ENCODE peak calls at places on chromosome 21, in seven cellular contexts. One of them, this sample, is unnamed.
A peak's percentile ranks its signal among the peaks of the same experiment; 100 is the strongest.

GRCh38 chr21:42097860-42098259 is 26.7 kb downstream of the UMODL1 start:
- DNase-seq in naive thymus-derived CD8-positive, alpha-beta T cell: no peak
- DNase-seq in CD8-positive, alpha-beta memory T cell: no peak
- DNase-seq in pancreas: no peak
- DNase-seq in thoracic aorta: peak; percentile 82
- DNase-seq in stimulated activated CD4-positive, alpha-beta T cell treated with anti-CD3 and anti-CD28 coated beads, Interleukin-4, amount 100 ng/mL, for 48 hours: no peak
- DNase-seq in retina: no peak
- DNase-seq in this sample: no peak

GRCh38 chr21:32256873-32257620 is 21.8 kb downstream of the MIS18A start:
- DNase-seq in stimulated activated CD4-positive, alpha-beta T cell treated with anti-CD3 and anti-CD28 coated beads, Interleukin-4, amount 100 ng/mL, for 48 hours: no peak
- DNase-seq in naive thymus-derived CD8-positive, alpha-beta T cell: no peak
- DNase-seq in thoracic aorta: peak; percentile 59
- DNase-seq in retina: peak; percentile 68
- DNase-seq in pancreas: peak; percentile 83
- DNase-seq in CD8-positive, alpha-beta memory T cell: no peak
- DNase-seq in this sample: peak; percentile 83

GRCh38 chr21:42160111-42160949 is 58.6 kb upstream of the ABCG1 start:
- DNase-seq in naive thymus-derived CD8-positive, alpha-beta T cell: peak; percentile 30
- DNase-seq in CD8-positive, alpha-beta memory T cell: peak; percentile 55
- DNase-seq in thoracic aorta: no peak
- DNase-seq in pancreas: no peak
- DNase-seq in stimulated activated CD4-positive, alpha-beta T cell treated with anti-CD3 and anti-CD28 coated beads, Interleukin-4, amount 100 ng/mL, for 48 hours: no peak
- DNase-seq in retina: no peak
- DNase-seq in this sample: no peak

GRCh38 chr21:20443558-20444155 is 554.6 kb upstream of the NCAM2 start:
- DNase-seq in naive thymus-derived CD8-positive, alpha-beta T cell: no peak
- DNase-seq in stimulated activated CD4-positive, alpha-beta T cell treated with anti-CD3 and anti-CD28 coated beads, Interleukin-4, amount 100 ng/mL, for 48 hours: no peak
- DNase-seq in pancreas: no peak
- DNase-seq in retina: no peak
- DNase-seq in thoracic aorta: no peak
- DNase-seq in CD8-positive, alpha-beta memory T cell: no peak
- DNase-seq in this sample: no peak

GRCh38 chr21:8993943-8994639 is 1527.3 kb upstream of the TPTE start:
- DNase-seq in retina: no peak
- DNase-seq in pancreas: no peak
- DNase-seq in CD8-positive, alpha-beta memory T cell: no peak
- DNase-seq in thoracic aorta: no peak
- DNase-seq in stimulated activated CD4-positive, alpha-beta T cell treated with anti-CD3 and anti-CD28 coated beads, Interleukin-4, amount 100 ng/mL, for 48 hours: no peak
- DNase-seq in naive thymus-derived CD8-positive, alpha-beta T cell: no peak
- DNase-seq in this sample: no peak

GRCh38 chr21:27425172-27425571 is 458.3 kb upstream of the ADAMTS5 start:
- DNase-seq in CD8-positive, alpha-beta memory T cell: no peak
- DNase-seq in stimulated activated CD4-positive, alpha-beta T cell treated with anti-CD3 and anti-CD28 coated beads, Interleukin-4, amount 100 ng/mL, for 48 hours: no peak
- DNase-seq in pancreas: no peak
- DNase-seq in naive thymus-derived CD8-positive, alpha-beta T cell: no peak
- DNase-seq in thoracic aorta: no peak
- DNase-seq in retina: no peak
- DNase-seq in this sample: no peak

GRCh38 chr21:42781981-42782722 is 97.2 kb downstream of the WDR4 start:
- DNase-seq in thoracic aorta: no peak
- DNase-seq in stimulated activated CD4-positive, alpha-beta T cell treated with anti-CD3 and anti-CD28 coated beads, Interleukin-4, amount 100 ng/mL, for 48 hours: no peak
- DNase-seq in CD8-positive, alpha-beta memory T cell: no peak
- DNase-seq in naive thymus-derived CD8-positive, alpha-beta T cell: no peak
- DNase-seq in retina: peak; percentile 63
- DNase-seq in pancreas: no peak
- DNase-seq in this sample: peak; percentile 79

GRCh38 chr21:26096972-26097371 is 73.6 kb downstream of the APP start:
- DNase-seq in retina: no peak
- DNase-seq in naive thymus-derived CD8-positive, alpha-beta T cell: no peak
- DNase-seq in stimulated activated CD4-positive, alpha-beta T cell treated with anti-CD3 and anti-CD28 coated beads, Interleukin-4, amount 100 ng/mL, for 48 hours: no peak
- DNase-seq in CD8-positive, alpha-beta memory T cell: no peak
- DNase-seq in thoracic aorta: no peak
- DNase-seq in pancreas: no peak
- DNase-seq in this sample: no peak

This sample was measured in testis.